ENCODE peak calls at places on chromosomes 16 and 17, in six cellular contexts. E is iris pigment epithelial cell, M is NB4, F is hippocampal formation, U is kidney epithelial cell, N is EH. D is an unnamed sample.

GRCh38 chr17:75902406-75902805 is 2.3 kb downstream of the MRPL38 start:
- DNase-seq in E (no peak), M (no peak), F (no peak), U (no peak), N (no peak), D (no peak)

GRCh38 chr16:51139568-51139967 is 11.5 kb downstream of the SALL1 start:
- DNase-seq in E (no peak), M (no peak), F (no peak), U (no peak), N (no peak), D (no peak)

GRCh38 chr17:78665385-78665951 is 88.3 kb upstream of the DNAH17 start:
- DNase-seq in E (no peak), M (no peak), F (no peak), U (no peak), N (no peak), D (no peak)

GRCh38 chr16:80084614-80085013 is 456.2 kb upstream of the DYNLRB2 start:
- DNase-seq in E (peak; percentile 67), M (peak; percentile 48), F (peak; percentile 48), U (peak; percentile 25), N (peak; percentile 30), D (peak; percentile 85)

GRCh38 chr17:39281806-39282205 is 56.1 kb upstream of the STAC2 start:
- DNase-seq in E (peak; percentile 37), M (no peak), F (no peak), U (no peak), N (peak; percentile 73), D (no peak)

GRCh38 chr17:50636804-50637195 is 2.1 kb downstream of the ABCC3 start:
- DNase-seq in E (no peak), M (no peak), F (no peak), U (no peak), N (no peak), D (no peak)

GRCh38 chr16:11835891-11836652 is 15.3 kb downstream of the RSL1D1 start:
- DNase-seq in E (peak; percentile 76), M (no peak), F (no peak), U (no peak), N (peak; percentile 84), D (peak; percentile 41)

GRCh38 chr16:57999971-58000705 is at the start of gene ZNF319:
- DNase-seq in E (peak; percentile 20), M (no peak), F (no peak), U (no peak), N (peak; percentile 29), D (peak; percentile 44)

GRCh38 chr17:41785876-41786226 is 660 bp downstream of the JUP start:
- DNase-seq in E (no peak), M (peak; percentile 83), F (no peak), U (no peak), N (peak; percentile 18), D (peak; percentile 79)